ENCODE peak calls at places on chromosomes 4 and X, in six cellular contexts. Z is upper lobe of right lung, A is aorta, T is heart right ventricle, G is GM23248, L is tibial artery. O is an unnamed sample. For H3K4me1, the result is how much of the 10 kb centered on the place peaks cover.

GRCh38 chr4:54063737-54064316 is 578 bp downstream of the CHIC2 start:
- DNase-seq in Z (peak), A (peak), T (no peak), G (peak), L (peak), O (peak)

GRCh38 chr4:25861951-25862410 is 807 bp downstream of the SEL1L3 start:
- DNase-seq in Z (no peak), A (peak), T (peak), G (peak), L (no peak), O (peak)

GRCh38 chr4:20356565-20356964 is 104.9 kb downstream of the SLIT2 start:
- DNase-seq in Z (no peak), A (no peak), T (no peak), G (no peak), L (no peak), O (peak)

GRCh38 chrX:46255066-46255465 is 290.2 kb downstream of the ZNF674 start:
- DNase-seq in Z (no peak), A (no peak), T (no peak), G (peak), L (no peak), O (no peak)

GRCh38 chr4:67785528-67785927 is 31.3 kb upstream of the GNRHR start:
- DNase-seq in Z (no peak), A (no peak), T (no peak), G (no peak), L (no peak), O (no peak)

GRCh38 chr4:10104211-10104990 is 12.2 kb downstream of the WDR1 start:
- DNase-seq in Z (no peak), A (no peak), T (no peak), G (peak), L (peak), O (peak)

GRCh38 chr4:86011117-86011516 is 348.7 kb downstream of the MAPK10 start:
- DNase-seq in Z (no peak), A (no peak), T (no peak), G (peak), L (no peak), O (peak)

GRCh38 chrX:15529165-15529564 is 28.6 kb downstream of the BMX start:
- DNase-seq in Z (no peak), A (no peak), T (no peak), G (no peak), L (no peak), O (no peak)

GRCh38 chrX:17768997-17769396 is 31.7 kb downstream of the SCML1 start:
- DNase-seq in Z (no peak), A (no peak), T (no peak), G (no peak), L (no peak), O (no peak)

GRCh38 chr4:85147481-85148076 is 181.1 kb upstream of the WDFY3 start:
- DNase-seq in Z (no peak), A (no peak), T (peak), G (peak), L (no peak), O (peak)

GRCh38 chr4:76195326-76195725 is 18.3 kb downstream of the SCARB2 start:
- DNase-seq in Z (no peak), A (no peak), T (no peak), G (no peak), L (no peak), O (peak)

GRCh38 chr4:128315756-128316520 is 28.3 kb upstream of the PGRMC2 start:
- DNase-seq in Z (no peak), A (no peak), T (no peak), G (no peak), L (no peak), O (no peak)

GRCh38 chr4:173167793-173168395 is 717 bp upstream of the GALNT7 start:
- DNase-seq in Z (peak), A (no peak), T (peak), G (peak), L (peak), O (peak)

GRCh38 chrX:119237526-119238035 is 1.5 kb downstream of the PGRMC1 start:
- DNase-seq in Z (no peak), A (no peak), T (no peak), G (peak), L (no peak), O (no peak)

GRCh38 chrX:10158279-10158939 is 1.6 kb downstream of the CLCN4 start:
- DNase-seq in Z (peak), A (peak), T (peak), G (peak), L (no peak), O (no peak)

DNA sequence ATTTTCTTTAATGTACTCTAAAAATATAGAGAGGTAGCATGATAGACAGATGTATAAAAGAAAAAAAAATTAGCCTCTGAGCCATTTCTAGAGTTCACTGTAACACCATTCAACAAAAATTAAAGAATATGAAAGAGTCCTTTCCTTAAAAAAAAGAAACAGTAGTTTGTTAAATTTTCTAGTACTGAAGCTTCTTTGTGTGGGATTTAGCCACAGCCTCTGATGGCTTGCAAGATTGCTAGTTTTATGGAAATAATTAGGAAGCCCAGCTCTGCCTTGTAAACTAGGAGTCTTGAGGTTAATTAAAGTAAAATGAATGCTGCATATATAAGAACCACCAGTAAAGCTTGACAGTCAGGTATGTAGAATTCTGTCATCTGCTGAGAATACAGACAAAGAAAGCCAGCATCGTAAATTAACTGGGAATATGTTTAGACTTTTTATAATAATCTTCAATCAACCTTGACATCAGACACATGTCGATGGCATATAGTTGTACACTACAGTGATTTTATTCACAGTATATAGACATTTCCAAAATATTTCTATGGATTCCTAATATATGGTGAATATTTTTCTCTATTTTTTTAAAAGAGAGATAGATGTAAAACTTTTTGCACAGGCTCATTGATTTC is 44.8 kb upstream of the NEIL3 start:
- DNase-seq in Z (no peak), A (no peak), T (no peak), G (no peak), L (no peak), O (no peak)
- H3K4me1 ChIP-seq in Z (under half), A (under half), T (under half), G (under half), L (under half), O (under half)

DNA sequence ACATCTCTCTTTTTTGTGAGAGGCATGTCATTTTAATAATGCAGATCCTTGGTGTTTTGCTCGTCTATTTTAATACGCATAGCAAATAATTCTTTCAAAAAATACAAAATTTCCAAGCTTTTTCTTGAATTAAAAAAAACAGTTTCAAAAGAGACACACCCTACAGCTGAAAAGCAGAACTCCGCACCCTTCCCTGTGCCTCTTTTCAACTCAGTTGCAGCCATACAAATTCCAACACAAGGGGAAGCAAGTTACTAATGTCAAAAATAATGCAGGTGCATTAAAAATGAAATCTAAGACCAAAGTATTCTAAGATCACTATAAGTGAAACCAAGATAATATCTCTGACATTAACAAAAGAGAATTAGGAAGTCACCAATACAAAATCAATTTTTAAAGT is 66.6 kb downstream of the NR3C2 start:
- DNase-seq in Z (no peak), A (no peak), T (no peak), G (no peak), L (no peak), O (no peak)
- H3K4me3 ChIP-seq in Z (peak), A (no peak), T (peak), G (no peak), L (no peak), O (no peak)

GRCh38 chrX:79263550-79263949 is 103.6 kb downstream of the ITM2A start:
- DNase-seq in Z (no peak), A (no peak), T (no peak), G (no peak), L (no peak), O (no peak)
- H3K4me1 ChIP-seq in Z (under half), A (under half), T (under half), G (under half), L (under half), O (under half)

GRCh38 chr4:13989496-13989895 is 362.0 kb upstream of the BOD1L1 start:
- DNase-seq in Z (no peak), A (no peak), T (no peak), G (peak), L (no peak), O (peak)
- H3K4me3 ChIP-seq in Z (no peak), A (no peak), T (no peak), G (peak), L (no peak), O (no peak)